ENCODE peak calls at places on chromosomes 13 and 19, in ten cellular contexts. C is aorta, F is right atrium auricular region, E is H1, M is left ventricle myocardium inferior, D is psoas muscle, Z is Karpas-422, R is thoracic aorta, H is heart left ventricle, B is IMR-90. U is an unnamed sample.

GRCh38 chr19:10677796-10678195 is 23.4 kb upstream of the QTRT1 start:
- DNase-seq in C (no peak), H (no peak), Z (no peak), F (no peak), D (no peak), M (no peak), R (no peak), B (no peak), E (no peak), U (no peak)

GRCh38 chr19:46015961-46016425 is 6.9 kb downstream of the PGLYRP1 start:
- DNase-seq in B (no peak), F (no peak), H (no peak), Z (no peak), D (no peak), R (no peak), C (peak; percentile 44), M (no peak), E (no peak), U (peak; percentile 46)

GRCh38 chr19:1855828-1856255 is 7.5 kb downstream of the KLF16 start:
- DNase-seq in M (no peak), C (no peak), Z (peak; percentile 59), H (no peak), D (no peak), B (peak; percentile 23), F (no peak), E (no peak), R (no peak), U (no peak)

GRCh38 chr19:49554701-49555181 is 25.6 kb downstream of the NOSIP start:
- DNase-seq in M (no peak), F (peak; percentile 63), H (peak; percentile 36), C (no peak), B (no peak), D (peak; percentile 26), Z (no peak), E (no peak), R (no peak), U (no peak)

GRCh38 chr13:69324109-69324886 is 783.3 kb upstream of the ATXN8OS start:
- DNase-seq in F (no peak), B (no peak), H (no peak), R (no peak), C (no peak), Z (peak; percentile 87), E (no peak), M (no peak), D (no peak), U (no peak)

GRCh38 chr13:111792956-111793355 is 274.0 kb upstream of the SOX1 start:
- DNase-seq in C (no peak), Z (peak; percentile 7), D (no peak), E (no peak), B (no peak), H (no peak), R (no peak), F (no peak), M (no peak), U (peak; percentile 28)

GRCh38 chr19:35533822-35534521 is 716 bp downstream of the GAPDHS start:
- DNase-seq in F (no peak), C (peak; percentile 67), H (no peak), Z (no peak), E (no peak), B (peak; percentile 57), R (no peak), M (no peak), D (no peak), U (peak; percentile 72)

GRCh38 chr13:27226991-27227390 is 24.4 kb upstream of the RPL21 start:
- DNase-seq in M (no peak), D (no peak), E (no peak), F (no peak), C (no peak), B (no peak), Z (no peak), R (no peak), H (no peak), U (no peak)

GRCh38 chr13:61954092-61954491 is 538.4 kb upstream of the PCDH20 start:
- DNase-seq in C (no peak), D (no peak), F (no peak), E (no peak), B (peak; percentile 0), R (no peak), M (no peak), H (no peak), Z (peak; percentile 61), U (no peak)

GRCh38 chr19:18364826-18365528 is 21.0 kb upstream of the GDF15 start:
- DNase-seq in H (peak; percentile 85), E (no peak), C (peak; percentile 84), R (peak; percentile 40), B (peak; percentile 100), M (peak; percentile 42), D (no peak), F (peak; percentile 78), Z (no peak), U (peak; percentile 78)

GRCh38 chr19:3670258-3670795 is 29.9 kb downstream of the PIP5K1C start:
- DNase-seq in B (peak; percentile 84), H (peak; percentile 85), F (peak; percentile 97), E (no peak), Z (no peak), D (peak; percentile 78), M (peak; percentile 81), C (peak; percentile 92), R (peak; percentile 76), U (no peak)

GRCh38 chr13:98570929-98571372 is 6.0 kb downstream of the STK24 start:
- DNase-seq in D (no peak), H (no peak), B (no peak), F (no peak), C (no peak), R (no peak), Z (peak; percentile 86), M (no peak), E (no peak), U (no peak)
- H3K4me1 ChIP-seq in D (peaks cover 67% of the 10 kb centered on the region), H (peaks cover 62% of the 10 kb centered on the region), B (peaks cover 22% of the 10 kb centered on the region), F (peaks cover 63% of the 10 kb centered on the region), C (no peaks in the 10 kb centered on the region), R (peaks cover 37% of the 10 kb centered on the region), Z (peaks cover 88% of the 10 kb centered on the region), M (peaks cover 89% of the 10 kb centered on the region), E (peaks cover 27% of the 10 kb centered on the region), U (peaks cover 82% of the 10 kb centered on the region)

DNA sequence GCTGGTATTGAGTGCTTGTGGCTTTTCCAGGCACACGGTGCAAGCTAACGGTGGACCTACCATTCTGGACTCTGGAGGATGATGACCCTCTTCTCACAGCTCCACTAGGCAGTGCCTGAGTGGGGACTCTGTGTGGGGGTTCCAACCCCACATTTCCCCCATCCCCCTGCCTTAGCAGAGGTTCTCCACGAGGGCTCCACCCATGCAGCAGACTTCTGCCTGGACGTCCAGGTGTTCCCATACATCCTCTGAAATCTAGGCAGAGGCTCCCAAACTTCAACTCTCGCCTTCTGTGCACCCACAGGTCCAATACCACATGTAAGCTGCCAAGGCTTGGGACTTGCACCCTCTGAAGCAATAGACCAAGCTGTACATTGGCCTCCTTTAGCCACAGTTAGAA is 25.3 kb upstream of the ZSCAN18 start:
- DNase-seq in E (no peak), B (no peak), H (no peak), R (no peak), M (no peak), C (no peak), F (no peak), D (no peak), Z (peak; percentile 54), U (no peak)
- H3K9me3 ChIP-seq in E (peaks cover 90% of the 10 kb centered on the region), B (peaks cover 86% of the 10 kb centered on the region), H (peaks cover 30% of the 10 kb centered on the region), R (peaks cover 93% of the 10 kb centered on the region), M (peaks cover 100% of the 10 kb centered on the region), C (peaks cover 54% of the 10 kb centered on the region), F (peaks cover 38% of the 10 kb centered on the region), D (peaks cover 93% of the 10 kb centered on the region), Z (peaks cover 85% of the 10 kb centered on the region), U (peaks cover 100% of the 10 kb centered on the region)

GRCh38 chr13:109158383-109158782 is 529.0 kb downstream of the MYO16 start:
- DNase-seq in C (no peak), B (no peak), R (no peak), M (no peak), E (no peak), F (no peak), Z (no peak), D (no peak), H (no peak), U (no peak)

GRCh38 chr13:109156181-109156935 is 526.9 kb downstream of the MYO16 start:
- DNase-seq in E (no peak), D (no peak), Z (no peak), R (no peak), C (peak; percentile 63), F (no peak), H (no peak), M (peak; percentile 37), B (peak; percentile 86), U (no peak)

GRCh38 chr13:109155301-109155761 is 525.9 kb downstream of the MYO16 start:
- DNase-seq in B (peak; percentile 50), F (no peak), E (no peak), H (no peak), Z (no peak), R (no peak), C (no peak), D (no peak), M (no peak), U (no peak)

GRCh38 chr13:109159650-109160309 is 530.4 kb downstream of the MYO16 start:
- DNase-seq in C (no peak), M (no peak), F (no peak), H (no peak), D (no peak), Z (peak; percentile 91), B (no peak), R (no peak), E (no peak), U (no peak)

GRCh38 chr13:109157275-109157674 is 527.9 kb downstream of the MYO16 start:
- DNase-seq in B (no peak), H (no peak), E (peak; percentile 57), C (no peak), F (no peak), M (no peak), D (no peak), Z (no peak), R (no peak), U (no peak)
- H3K27ac ChIP-seq in B (peak overlapping the region; percentile 11), H (no peak overlapping the region), E (no peak overlapping the region), C (peak overlapping the region; percentile 13), F (no peak overlapping the region), M (no peak overlapping the region), D (no peak overlapping the region), Z (no peak overlapping the region), R (peak overlapping the region; percentile 90), U (peak overlapping the region; percentile 77)

GRCh38 chr19:41892173-41892902 is 9.4 kb downstream of the ARHGEF1 start:
- DNase-seq in R (no peak), C (no peak), B (no peak), E (no peak), D (no peak), F (no peak), Z (no peak), H (no peak), M (no peak), U (no peak)

GRCh38 chr19:41894350-41894749 is 11.4 kb downstream of the ARHGEF1 start:
- DNase-seq in Z (no peak), M (no peak), D (no peak), H (no peak), R (no peak), F (no peak), E (no peak), C (no peak), B (no peak), U (no peak)

GRCh38 chr19:41896581-41896942 is 13.6 kb downstream of the ARHGEF1 start:
- DNase-seq in R (no peak), D (no peak), E (no peak), F (no peak), H (no peak), C (no peak), B (no peak), Z (no peak), M (no peak), U (no peak)

GRCh38 chr19:41895745-41896580 is 13.0 kb downstream of the ARHGEF1 start:
- DNase-seq in F (no peak), B (no peak), C (no peak), M (no peak), R (no peak), Z (peak; percentile 79), E (no peak), D (no peak), H (no peak), U (no peak)

GRCh38 chr19:41893899-41894298 is 10.9 kb downstream of the ARHGEF1 start:
- DNase-seq in E (no peak), D (no peak), Z (peak; percentile 77), F (no peak), H (no peak), R (no peak), B (peak; percentile 38), M (no peak), C (no peak), U (no peak)
- H3K4me1 ChIP-seq in E (peaks cover 3% of the 10 kb centered on the region), D (no peaks in the 10 kb centered on the region), Z (peaks cover 9% of the 10 kb centered on the region), F (no peaks in the 10 kb centered on the region), H (no peaks in the 10 kb centered on the region), R (no peaks in the 10 kb centered on the region), B (no peaks in the 10 kb centered on the region), M (no peaks in the 10 kb centered on the region), C (no peaks in the 10 kb centered on the region), U (peaks cover 11% of the 10 kb centered on the region)

U was measured in lower lobe of right lung.